ENCODE peak calls at places on chromosome 5, in seven cellular contexts. H is stomach, Y is uterus, B is tibial nerve, E is GM23338, P is Caco-2, S is neuronal stem cell. V is an unnamed sample.

GRCh38 chr5:147400076-147400809 is 109.6 kb downstream of the DPYSL3 start:
- DNase-seq in H (no peak), Y (no peak), B (no peak), P (peak; percentile 64), E (no peak), S (no peak), V (no peak)

GRCh38 chr5:173412151-173412550 is 83.9 kb upstream of the STC2 start:
- DNase-seq in S (no peak), E (no peak), H (no peak), B (no peak), P (no peak), Y (no peak), V (no peak)

GRCh38 chr5:168592014-168592368 is 12.8 kb upstream of the PANK3 start:
- DNase-seq in E (no peak), S (no peak), P (peak; percentile 36), Y (no peak), H (peak; percentile 74), B (no peak), V (no peak)

GRCh38 chr5:154884424-154884823 is 26.0 kb downstream of the CNOT8 start:
- DNase-seq in B (no peak), S (no peak), P (no peak), E (peak; percentile 47), H (no peak), Y (no peak), V (no peak)

GRCh38 chr5:110476164-110476563 is 250.3 kb downstream of the TMEM232 start:
- DNase-seq in E (peak; percentile 38), H (no peak), Y (no peak), P (no peak), S (no peak), B (no peak), V (peak; percentile 7)

GRCh38 chr5:109324941-109325340 is 84.8 kb downstream of the PJA2 start:
- DNase-seq in B (no peak), Y (peak; percentile 31), E (no peak), P (no peak), H (no peak), S (no peak), V (no peak)

GRCh38 chr5:36060516-36060885 is 6.2 kb downstream of the UGT3A2 start:
- DNase-seq in E (peak; percentile 43), Y (no peak), P (no peak), S (no peak), B (no peak), H (no peak), V (no peak)

GRCh38 chr5:19745247-19745646 is 242.8 kb downstream of the CDH18 start:
- DNase-seq in P (no peak), E (peak; percentile 24), S (no peak), H (no peak), Y (no peak), B (no peak), V (no peak)

GRCh38 chr5:172839669-172840068 is 5.6 kb downstream of the ERGIC1 start:
- DNase-seq in P (no peak), E (no peak), H (peak; percentile 60), Y (no peak), S (no peak), B (no peak), V (no peak)

GRCh38 chr5:138819065-138819464 is 56.1 kb downstream of the LRRTM2 start:
- DNase-seq in H (no peak), B (no peak), P (no peak), S (no peak), E (peak; percentile 28), Y (no peak), V (no peak)

GRCh38 chr5:61623401-61624069 is 291.5 kb downstream of the ZSWIM6 start:
- DNase-seq in Y (no peak), P (peak; percentile 11), S (peak; percentile 26), B (no peak), E (peak; percentile 81), H (no peak), V (no peak)

GRCh38 chr5:169395136-169395535 is 94.2 kb upstream of the SLIT3 start:
- DNase-seq in H (no peak), E (no peak), S (no peak), P (no peak), B (no peak), Y (no peak), V (no peak)

GRCh38 chr5:54278031-54278830 is 32.1 kb downstream of the ARL15 start:
- DNase-seq in E (peak; percentile 41), P (no peak), S (no peak), H (no peak), Y (no peak), B (no peak), V (no peak)

GRCh38 chr5:9924614-9925013 is 294.5 kb upstream of the TAS2R1 start:
- DNase-seq in S (no peak), B (no peak), H (no peak), P (no peak), Y (no peak), E (no peak), V (no peak)

GRCh38 chr5:98827161-98827560 is 53.7 kb downstream of the RGMB start:
- DNase-seq in Y (no peak), S (peak; percentile 42), H (no peak), P (peak; percentile 56), B (no peak), E (peak; percentile 70), V (no peak)

GRCh38 chr5:134070979-134071849 is 43.3 kb upstream of the TCF7 start:
- DNase-seq in B (no peak), E (peak; percentile 78), Y (no peak), S (peak; percentile 27), P (peak; percentile 70), H (peak; percentile 55), V (no peak)

GRCh38 chr5:160230686-160231527 is 1.6 kb downstream of the FABP6 start:
- DNase-seq in S (no peak), P (no peak), E (no peak), H (no peak), B (no peak), Y (no peak), V (no peak)

GRCh38 chr5:83473344-83474169 is 2.0 kb downstream of the VCAN start:
- DNase-seq in S (peak; percentile 97), E (peak; percentile 98), Y (peak; percentile 93), P (peak; percentile 78), H (peak; percentile 56), B (peak; percentile 91), V (peak; percentile 94)

GRCh38 chr5:6861667-6862066 is 148.4 kb downstream of the TENT4A start:
- DNase-seq in B (no peak), H (no peak), S (no peak), E (no peak), Y (no peak), P (no peak), V (no peak)

GRCh38 chr5:163653526-163653925 is 148.1 kb downstream of the MAT2B start:
- DNase-seq in H (no peak), B (no peak), E (no peak), Y (no peak), P (no peak), S (no peak), V (no peak)

GRCh38 chr5:73339165-73339564 is 109.4 kb downstream of the FOXD1 start:
- DNase-seq in S (no peak), Y (no peak), H (no peak), E (no peak), B (no peak), P (no peak), V (no peak)

GRCh38 chr5:120297621-120298020 is 166.5 kb upstream of the PRR16 start:
- DNase-seq in S (no peak), Y (no peak), B (no peak), P (no peak), E (no peak), H (no peak), V (no peak)

GRCh38 chr5:124743534-124744169 is 2.8 kb downstream of the ZNF608 start:
- DNase-seq in Y (no peak), E (no peak), P (no peak), H (no peak), B (no peak), S (no peak), V (no peak)

GRCh38 chr5:66894480-66895240 is 298.5 kb downstream of the MAST4 start:
- DNase-seq in S (no peak), P (no peak), B (no peak), H (no peak), E (no peak), Y (no peak), V (no peak)

GRCh38 chr5:124954784-124955183 is 208.3 kb upstream of the ZNF608 start:
- DNase-seq in E (no peak), H (no peak), S (no peak), B (no peak), P (no peak), Y (no peak), V (no peak)

GRCh38 chr5:32836176-32836575 is 125.1 kb downstream of the NPR3 start:
- DNase-seq in Y (no peak), E (no peak), P (no peak), B (no peak), H (no peak), S (no peak), V (no peak)

GRCh38 chr5:160209917-160210316 is 19.4 kb upstream of the FABP6 start:
- DNase-seq in B (no peak), H (no peak), S (no peak), P (peak; percentile 77), Y (no peak), E (no peak), V (no peak)

GRCh38 chr5:43010956-43011355 is 29.2 kb downstream of the ANXA2R start:
- DNase-seq in S (no peak), B (no peak), E (no peak), Y (no peak), P (no peak), H (no peak), V (no peak)

GRCh38 chr5:129148-129547 is 37.2 kb downstream of the PLEKHG4B start:
- DNase-seq in H (no peak), S (no peak), B (no peak), E (no peak), P (no peak), Y (no peak), V (no peak)

GRCh38 chr5:79954620-79955019 is 36.4 kb downstream of the MTX3 start:
- DNase-seq in E (no peak), S (no peak), P (no peak), Y (no peak), H (no peak), B (no peak), V (no peak)
- H3K36me3 ChIP-seq in E (no peaks in the 10 kb centered on the region), S (no peaks in the 10 kb centered on the region), P (no peaks in the 10 kb centered on the region), Y (no peaks in the 10 kb centered on the region), H (no peaks in the 10 kb centered on the region), B (no peaks in the 10 kb centered on the region), V (no peaks in the 10 kb centered on the region)

DNA sequence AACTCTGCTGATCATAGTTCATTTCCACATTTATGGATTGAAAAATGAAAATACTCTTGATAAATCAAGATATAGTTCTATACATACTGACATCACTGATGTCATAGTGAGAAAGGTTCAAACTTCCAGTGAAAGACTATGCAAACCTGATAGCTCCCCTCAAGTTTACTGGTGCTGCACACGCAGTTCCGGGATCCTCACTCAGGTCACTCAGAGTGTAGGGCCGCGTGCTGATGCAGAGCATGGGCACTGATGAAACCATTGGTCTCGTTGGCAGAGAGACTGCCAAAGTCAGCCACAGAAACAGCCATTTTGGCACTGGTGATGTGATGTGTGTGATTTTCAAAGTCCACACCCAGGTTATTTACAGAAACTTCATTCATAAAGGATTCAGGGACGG is 13.5 kb downstream of the SETD9 start:
- DNase-seq in P (no peak), E (no peak), S (no peak), Y (no peak), B (no peak), H (no peak), V (no peak)
- H3K36me3 ChIP-seq in P (no peaks in the 10 kb centered on the region), E (peaks cover 53% of the 10 kb centered on the region), S (peaks cover 24% of the 10 kb centered on the region), Y (no peaks in the 10 kb centered on the region), B (peaks cover 60% of the 10 kb centered on the region), H (peaks cover 67% of the 10 kb centered on the region), V (peaks cover 14% of the 10 kb centered on the region)

GRCh38 chr5:1330146-1330846 is 14.6 kb downstream of the CLPTM1L start:
- DNase-seq in H (peak; percentile 94), Y (no peak), B (no peak), S (no peak), E (no peak), P (no peak), V (no peak)
- H3K36me3 ChIP-seq in H (peaks cover 86% of the 10 kb centered on the region), Y (no peaks in the 10 kb centered on the region), B (peaks cover 76% of the 10 kb centered on the region), S (peaks cover 34% of the 10 kb centered on the region), E (peaks cover 14% of the 10 kb centered on the region), P (no peaks in the 10 kb centered on the region), V (peaks cover 44% of the 10 kb centered on the region)

GRCh38 chr5:151476054-151476453 is 28.7 kb downstream of the SLC36A1 start:
- DNase-seq in B (no peak), H (no peak), E (no peak), Y (no peak), P (no peak), S (no peak), V (no peak)
- H3K36me3 ChIP-seq in B (peaks cover 95% of the 10 kb centered on the region), H (peaks cover 86% of the 10 kb centered on the region), E (no peaks in the 10 kb centered on the region), Y (no peaks in the 10 kb centered on the region), P (peaks cover 5% of the 10 kb centered on the region), S (no peaks in the 10 kb centered on the region), V (no peaks in the 10 kb centered on the region)